ENCODE peak calls at places on chromosome 10, in six cellular contexts. Y is activated CD8-positive, alpha-beta memory T cell treated with anti-CD3 and anti-CD28 coated beads, Interleukin-2, amount 50 U/mL, for 4 hours; H is skeletal muscle cell; W is tibial artery; Q is GM13976; R is mucosa of descending colon. C is an unnamed sample.
A peak's percentile ranks its signal among the peaks of the same experiment; 100 is the strongest.

GRCh38 chr10:58508316-58508715 is 4.4 kb upstream of the BICC1 start:
- DNase-seq in Y (no peak), H (no peak), W (no peak), Q (no peak), R (no peak), C (no peak)

GRCh38 chr10:91800756-91801155 is 2.5 kb downstream of the TNKS2 start:
- DNase-seq in Y (no peak), H (no peak), W (no peak), Q (no peak), R (no peak), C (no peak)

GRCh38 chr10:83917519-83918506 is 221.5 kb upstream of the GHITM start:
- DNase-seq in Y (no peak), H (no peak), W (no peak), Q (peak; percentile 38), R (peak; percentile 43), C (no peak)

GRCh38 chr10:5927306-5927705 is 37.3 kb downstream of the FBH1 start:
- DNase-seq in Y (no peak), H (no peak), W (no peak), Q (no peak), R (no peak), C (no peak)

GRCh38 chr10:21524526-21525366 is 736 bp downstream of the SKIDA1 start:
- DNase-seq in Y (no peak), H (no peak), W (no peak), Q (no peak), R (no peak), C (no peak)

GRCh38 chr10:130190065-130190736 is 54.0 kb downstream of the GLRX3 start:
- DNase-seq in Y (peak; percentile 90), H (peak; percentile 41), W (peak; percentile 89), Q (peak; percentile 96), R (peak; percentile 95), C (peak; percentile 84)

GRCh38 chr10:1673568-1674345 is 63.6 kb downstream of the ADARB2 start:
- DNase-seq in Y (no peak), H (no peak), W (peak; percentile 31), Q (no peak), R (no peak), C (no peak)

GRCh38 chr10:12238821-12239220 is 42.8 kb downstream of the CDC123 start:
- DNase-seq in Y (no peak), H (no peak), W (no peak), Q (no peak), R (no peak), C (no peak)

GRCh38 chr10:51269816-51270215 is 195.5 kb downstream of the PRKG1 start:
- DNase-seq in Y (no peak), H (no peak), W (no peak), Q (no peak), R (no peak), C (no peak)

GRCh38 chr10:44978570-44979280 is at the start of gene DEPP1:
- DNase-seq in Y (no peak), H (peak; percentile 69), W (peak; percentile 97), Q (peak; percentile 68), R (peak; percentile 93), C (no peak)

GRCh38 chr10:22931948-22932347 is 4.1 kb downstream of the ARMC3 start:
- DNase-seq in Y (no peak), H (peak; percentile 43), W (no peak), Q (no peak), R (no peak), C (no peak)